ENCODE peak calls at places on chromosomes 13 and 19, in nine cellular contexts. L is A549, M is endothelial cell of umbilical vein, R is WTC11, Z is NB4, A is SK-N-SH, G is K562, T is HepG2, E is HCT116. K is an unnamed sample.

GRCh38 chr19:1914826-1915341 is 9.7 kb downstream of the ADAT3 start:
- DNase-seq in L (no peak), M (no peak), R (no peak), Z (no peak), A (no peak), G (no peak), T (no peak), E (no peak), K (no peak)

GRCh38 chr19:3575260-3575741 is 2.6 kb downstream of the HMG20B start:
- DNase-seq in L (no peak), M (peak), R (peak), Z (no peak), A (peak), G (no peak), T (peak), E (no peak), K (no peak)

GRCh38 chr19:3655402-3656072 is 28.9 kb upstream of the CACTIN start:
- DNase-seq in L (no peak), M (peak), R (no peak), Z (peak), A (peak), G (peak), T (no peak), E (no peak), K (no peak)

GRCh38 chr13:45695198-45695730 is 6.9 kb upstream of the CBY2 start:
- DNase-seq in L (no peak), M (no peak), R (no peak), Z (peak), A (no peak), G (no peak), T (no peak), E (no peak), K (peak)

GRCh38 chr19:32201661-32202060 is 143.7 kb upstream of the ZNF507 start:
- DNase-seq in L (no peak), M (peak), R (no peak), Z (peak), A (no peak), G (no peak), T (no peak), E (no peak), K (no peak)

GRCh38 chr19:48624067-48624594 is 4.8 kb downstream of the SPHK2 start:
- DNase-seq in L (peak), M (peak), R (peak), Z (peak), A (peak), G (peak), T (peak), E (peak), K (peak)

GRCh38 chr13:29319451-29319850 is 276.0 kb downstream of the SLC7A1 start:
- DNase-seq in L (no peak), M (no peak), R (peak), Z (no peak), A (no peak), G (no peak), T (no peak), E (no peak), K (no peak)

GRCh38 chr19:58395979-58396627 is 647 bp downstream of the RNF225 start:
- DNase-seq in L (no peak), M (no peak), R (peak), Z (no peak), A (no peak), G (peak), T (no peak), E (no peak), K (no peak)

GRCh38 chr19:19120308-19121156 is 17.7 kb downstream of the TMEM161A start:
- DNase-seq in L (no peak), M (peak), R (peak), Z (peak), A (peak), G (peak), T (peak), E (no peak), K (no peak)

GRCh38 chr19:16285769-16286564 is 38.7 kb upstream of the KLF2 start:
- DNase-seq in L (no peak), M (no peak), R (no peak), Z (peak), A (no peak), G (no peak), T (no peak), E (no peak), K (no peak)

GRCh38 chr13:58795715-58796114 is 1164.2 kb downstream of the PCDH17 start:
- DNase-seq in L (no peak), M (no peak), R (no peak), Z (no peak), A (no peak), G (no peak), T (no peak), E (no peak), K (no peak)

GRCh38 chr19:2974342-2974932 is 2.9 kb upstream of the TLE6 start:
- DNase-seq in L (no peak), M (no peak), R (no peak), Z (peak), A (no peak), G (peak), T (no peak), E (no peak), K (no peak)

GRCh38 chr19:16660763-16661479 is at the start of gene TMEM38A:
- DNase-seq in L (no peak), M (no peak), R (peak), Z (peak), A (peak), G (peak), T (no peak), E (no peak), K (no peak)

GRCh38 chr13:33185853-33186252 is 99.7 kb downstream of the STARD13 start:
- DNase-seq in L (no peak), M (peak), R (no peak), Z (no peak), A (no peak), G (no peak), T (no peak), E (no peak), K (no peak)

GRCh38 chr19:48044561-48044960 is 682 bp upstream of the CABP5 start:
- DNase-seq in L (no peak), M (no peak), R (no peak), Z (no peak), A (no peak), G (no peak), T (no peak), E (no peak), K (no peak)

GRCh38 chr13:19960673-19961015 is 2.1 kb downstream of the ZMYM2 start:
- DNase-seq in L (no peak), M (no peak), R (no peak), Z (peak), A (no peak), G (no peak), T (no peak), E (no peak), K (no peak)

GRCh38 chr19:50893047-50893737 is 18.0 kb downstream of the KLK4 start:
- DNase-seq in L (no peak), M (no peak), R (peak), Z (peak), A (peak), G (peak), T (no peak), E (peak), K (no peak)

GRCh38 chr19:5627395-5627904 is 4.6 kb downstream of the SAFB start:
- DNase-seq in L (no peak), M (no peak), R (peak), Z (peak), A (no peak), G (peak), T (no peak), E (no peak), K (peak)

GRCh38 chr13:42068886-42069285 is 20.4 kb downstream of the DGKH start:
- DNase-seq in L (no peak), M (no peak), R (no peak), Z (peak), A (no peak), G (no peak), T (no peak), E (no peak), K (no peak)

GRCh38 chr13:21673592-21674270 is 2.9 kb downstream of the FGF9 start:
- DNase-seq in L (peak), M (peak), R (peak), Z (peak), A (peak), G (peak), T (no peak), E (no peak), K (no peak)

GRCh38 chr19:36973021-36973843 is 57.1 kb downstream of the ZNF568 start:
- DNase-seq in L (no peak), M (peak), R (peak), Z (no peak), A (peak), G (peak), T (no peak), E (no peak), K (peak)

GRCh38 chr13:113196970-113197737 is 11.3 kb downstream of the PCID2 start:
- DNase-seq in L (no peak), M (no peak), R (no peak), Z (no peak), A (no peak), G (no peak), T (no peak), E (no peak), K (no peak)

GRCh38 chr19:11560404-11560988 is 1.5 kb upstream of the ELOF1 start:
- DNase-seq in L (no peak), M (peak), R (peak), Z (peak), A (peak), G (peak), T (peak), E (peak), K (peak)

GRCh38 chr13:45781553-45782326 is 69.8 kb downstream of the SIAH3 start:
- DNase-seq in L (no peak), M (no peak), R (no peak), Z (no peak), A (peak), G (no peak), T (no peak), E (no peak), K (no peak)

GRCh38 chr13:57630661-57631606 is 610 bp upstream of the PCDH17 start:
- DNase-seq in L (no peak), M (peak), R (no peak), Z (no peak), A (peak), G (no peak), T (no peak), E (no peak), K (no peak)

GRCh38 chr19:55481148-55482127 is 3.5 kb upstream of the NAT14 start:
- DNase-seq in L (no peak), M (no peak), R (no peak), Z (no peak), A (no peak), G (no peak), T (no peak), E (no peak), K (no peak)

GRCh38 chr19:7705387-7706187 is 3.7 kb upstream of the FCER2 start:
- DNase-seq in L (no peak), M (no peak), R (no peak), Z (peak), A (no peak), G (no peak), T (no peak), E (no peak), K (peak)

GRCh38 chr13:46949211-46949610 is 52.4 kb upstream of the HTR2A start:
- DNase-seq in L (no peak), M (no peak), R (no peak), Z (no peak), A (no peak), G (no peak), T (no peak), E (no peak), K (no peak)

GRCh38 chr13:108902557-108903155 is 273.2 kb downstream of the MYO16 start:
- DNase-seq in L (no peak), M (peak), R (no peak), Z (no peak), A (no peak), G (no peak), T (no peak), E (no peak), K (no peak)

GRCh38 chr13:98512774-98513327 is 64.1 kb downstream of the STK24 start:
- DNase-seq in L (no peak), M (no peak), R (no peak), Z (no peak), A (no peak), G (no peak), T (no peak), E (no peak), K (no peak)

GRCh38 chr13:43569688-43570087 is 217.1 kb downstream of the ENOX1 start:
- DNase-seq in L (no peak), M (no peak), R (no peak), Z (no peak), A (no peak), G (no peak), T (no peak), E (no peak), K (no peak)
- TF ChIP-seq MAX in L (no peak), M (no peak), R (no peak), Z (no peak), A (no peak), G (no peak), T (no peak), E (no peak), K (no peak)

DNA sequence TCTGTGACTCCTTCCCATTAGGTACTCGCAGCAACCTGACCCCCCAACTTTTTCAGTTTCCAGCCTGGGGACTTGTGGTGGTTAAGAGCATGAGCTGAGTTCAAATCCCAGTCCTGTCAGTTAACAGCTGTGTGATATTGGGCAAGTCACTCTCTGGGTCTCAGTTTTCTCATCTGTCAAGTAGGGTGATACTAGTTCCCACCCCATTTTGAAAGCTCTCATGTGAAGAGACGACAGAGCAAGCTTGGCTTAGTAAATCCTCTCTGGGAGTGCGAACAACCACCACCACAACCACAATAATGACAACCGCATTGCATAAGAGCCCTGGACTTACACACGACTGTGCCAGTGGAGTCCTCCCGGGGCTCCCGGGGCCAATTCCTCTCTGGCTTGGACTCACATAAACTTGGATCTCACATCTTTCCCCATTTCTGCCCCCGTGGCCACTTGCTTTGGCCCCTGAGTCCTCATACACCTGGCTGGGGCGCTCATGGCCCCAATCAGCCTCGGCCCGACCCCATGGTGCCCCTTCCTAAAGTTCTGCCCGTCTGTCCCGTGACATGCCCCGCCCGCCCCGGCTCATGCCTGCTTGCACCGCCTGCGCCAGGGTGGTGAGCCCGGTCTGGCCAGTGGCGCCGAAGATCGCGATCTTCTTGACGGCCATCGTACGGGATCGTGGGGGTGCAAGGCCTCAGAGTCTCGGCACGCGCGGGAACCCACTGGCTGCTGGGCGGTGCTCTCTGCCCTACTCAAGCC is at the start of gene BLVRB:
- DNase-seq in L (no peak), M (no peak), R (no peak), Z (peak), A (no peak), G (no peak), T (peak), E (no peak), K (no peak)
- TF ChIP-seq MAX in L (peak), M (no peak), R (peak), Z (no peak), A (peak), G (no peak), T (peak), E (peak), K (no peak)

DNA sequence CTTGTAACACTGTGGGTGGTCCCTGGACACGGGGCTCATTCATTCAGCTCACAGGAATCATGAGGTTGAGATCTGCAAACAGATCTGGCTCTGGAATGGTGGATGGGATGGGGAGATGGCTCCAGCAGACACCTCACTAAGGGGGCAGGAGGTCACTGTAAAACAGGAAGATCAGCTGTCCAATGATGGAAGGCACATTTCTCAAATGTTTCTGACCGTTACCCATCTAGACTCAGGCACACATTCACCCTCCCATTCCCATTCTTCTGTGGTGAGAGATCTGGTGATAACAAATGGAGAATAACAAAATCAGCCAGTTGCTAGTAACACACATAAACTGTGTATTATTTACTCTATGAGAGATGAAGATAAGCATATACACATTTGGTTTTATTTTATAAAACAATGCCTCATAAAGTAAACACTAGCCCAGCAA is 236.0 kb downstream of the TSHZ3 start:
- DNase-seq in L (no peak), M (no peak), R (no peak), Z (no peak), A (no peak), G (no peak), T (no peak), E (no peak), K (no peak)
- TF ChIP-seq MAX in L (no peak), M (no peak), R (no peak), Z (no peak), A (no peak), G (no peak), T (no peak), E (no peak), K (no peak)

GRCh38 chr13:110341445-110342247 is 34.6 kb downstream of the COL4A2 start:
- DNase-seq in L (no peak), M (peak), R (no peak), Z (no peak), A (peak), G (no peak), T (no peak), E (no peak), K (no peak)

GRCh38 chr13:110339263-110339662 is 32.2 kb downstream of the COL4A2 start:
- DNase-seq in L (no peak), M (no peak), R (no peak), Z (no peak), A (no peak), G (no peak), T (no peak), E (no peak), K (no peak)

GRCh38 chr13:110342474-110342873 is 35.4 kb downstream of the COL4A2 start:
- DNase-seq in L (no peak), M (no peak), R (no peak), Z (no peak), A (no peak), G (no peak), T (no peak), E (no peak), K (no peak)

GRCh38 chr13:110339975-110340550 is 33.0 kb downstream of the COL4A2 start:
- DNase-seq in L (no peak), M (no peak), R (no peak), Z (no peak), A (no peak), G (no peak), T (no peak), E (no peak), K (no peak)

DNA sequence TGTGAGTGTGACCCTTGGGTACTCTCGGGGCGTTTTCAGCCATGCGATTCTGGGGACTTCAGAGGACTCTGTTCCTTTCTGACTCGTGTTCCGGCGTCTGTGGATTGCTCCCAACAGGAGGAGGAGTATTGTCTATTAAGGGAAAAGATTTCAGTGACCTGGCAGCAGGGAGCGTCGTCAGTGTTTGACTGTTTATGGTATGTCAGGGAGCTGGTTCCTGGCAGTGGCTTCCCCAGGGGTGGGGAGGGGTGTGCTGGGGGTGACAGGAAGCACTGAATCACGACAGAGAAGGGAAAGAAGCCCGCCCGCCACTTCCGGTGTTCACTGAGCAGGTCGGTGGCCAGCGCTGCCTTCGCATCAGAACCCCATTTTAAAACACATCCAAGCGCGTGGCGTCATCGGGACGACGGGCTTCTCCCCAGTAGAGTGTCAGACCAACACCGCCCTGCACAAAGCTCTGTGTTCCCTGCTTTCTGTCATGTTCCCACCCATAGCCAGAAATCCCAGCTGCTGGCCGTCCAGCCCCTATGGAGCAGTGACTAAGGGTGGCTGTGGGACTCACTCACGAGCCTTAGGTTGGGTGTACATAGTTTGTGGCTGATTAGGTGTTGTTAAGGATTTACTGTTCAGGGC is 33.8 kb downstream of the COL4A2 start:
- DNase-seq in L (no peak), M (peak), R (no peak), Z (peak), A (no peak), G (no peak), T (no peak), E (no peak), K (no peak)
- TF ChIP-seq MAX in L (no peak), M (peak), R (no peak), Z (no peak), A (no peak), G (no peak), T (no peak), E (no peak), K (no peak)

GRCh38 chr13:51684076-51684475 is 99.8 kb downstream of the WDFY2 start:
- DNase-seq in L (no peak), M (no peak), R (no peak), Z (no peak), A (no peak), G (no peak), T (no peak), E (no peak), K (no peak)

GRCh38 chr13:51683537-51684050 is 99.3 kb downstream of the WDFY2 start:
- DNase-seq in L (no peak), M (no peak), R (no peak), Z (no peak), A (no peak), G (no peak), T (no peak), E (no peak), K (no peak)

GRCh38 chr13:51689597-51689996 is 105.3 kb downstream of the WDFY2 start:
- DNase-seq in L (no peak), M (no peak), R (no peak), Z (no peak), A (no peak), G (no peak), T (peak), E (no peak), K (no peak)

GRCh38 chr13:51688937-51689336 is 104.7 kb downstream of the WDFY2 start:
- DNase-seq in L (no peak), M (no peak), R (no peak), Z (no peak), A (no peak), G (no peak), T (no peak), E (no peak), K (no peak)

DNA sequence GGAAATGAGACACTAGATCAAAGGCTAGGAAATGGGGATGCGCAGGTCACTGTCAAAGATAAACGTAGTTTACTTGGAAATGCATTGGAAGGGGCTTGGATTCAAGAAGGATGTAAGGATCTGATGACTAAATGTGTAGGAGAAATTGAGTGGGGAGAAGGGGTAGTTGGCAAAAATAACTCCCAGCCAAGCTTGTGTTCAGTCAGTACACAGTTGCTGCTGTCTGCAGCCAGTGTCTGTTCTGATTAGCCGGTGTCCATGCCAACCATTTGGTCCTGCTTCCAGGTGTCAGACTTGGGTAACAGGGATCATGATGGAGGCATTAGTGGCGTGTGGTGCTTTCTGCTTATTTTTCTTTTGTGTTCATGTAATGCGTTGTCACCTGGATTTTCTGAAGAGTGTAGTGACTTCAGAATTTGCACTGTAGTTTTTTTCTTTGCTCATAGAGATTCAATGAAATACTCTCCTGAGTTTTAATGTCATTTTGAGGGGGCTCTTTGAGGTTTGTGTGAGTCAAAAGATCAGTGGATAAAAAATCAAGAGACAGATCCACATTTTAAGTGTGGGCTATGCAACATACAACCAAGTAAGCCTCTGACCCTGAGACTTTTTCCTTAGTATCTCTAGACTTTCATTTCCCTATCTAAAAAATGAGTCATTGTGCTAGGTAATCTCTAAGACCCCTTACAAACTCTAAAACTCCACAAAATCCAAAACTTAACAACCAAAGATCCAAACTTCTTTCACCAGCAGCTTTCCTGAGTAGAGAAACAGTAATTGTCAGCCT is 103.9 kb downstream of the WDFY2 start:
- DNase-seq in L (no peak), M (no peak), R (no peak), Z (no peak), A (peak), G (no peak), T (peak), E (no peak), K (no peak)
- TF ChIP-seq MAX in L (no peak), M (no peak), R (no peak), Z (no peak), A (no peak), G (no peak), T (no peak), E (no peak), K (no peak)